ENCODE peak calls at places on chromosomes 6 and 20, in ten cellular contexts. D, J, V, C, S, W, N, T, I and A are unnamed samples.

GRCh38 chr20:33839591-33839990 is 28.4 kb downstream of the CHMP4B start:
- DNase-seq in T (no peak), C (peak; percentile 79), S (no peak), W (no peak), V (no peak), N (peak; percentile 75), D (no peak), J (no peak), I (no peak), A (no peak)

GRCh38 chr6:150568560-150568959 is 31.1 kb upstream of the PLEKHG1 start:
- DNase-seq in C (no peak), S (no peak), D (no peak), N (no peak), I (no peak), T (peak; percentile 29), W (no peak), V (no peak), J (no peak), A (no peak)

GRCh38 chr20:58293453-58293852 is 16.1 kb upstream of the RAB22A start:
- DNase-seq in J (no peak), V (no peak), C (no peak), I (peak; percentile 70), D (no peak), W (no peak), S (no peak), N (no peak), T (peak; percentile 28), A (no peak)

GRCh38 chr6:42572523-42572922 is 8.7 kb downstream of the UBR2 start:
- DNase-seq in V (no peak), T (no peak), J (no peak), S (no peak), D (no peak), W (no peak), N (no peak), C (no peak), I (no peak), A (no peak)

GRCh38 chr6:4179960-4180652 is 44.7 kb upstream of the ECI2 start:
- DNase-seq in N (no peak), J (no peak), V (no peak), D (no peak), S (no peak), C (no peak), I (no peak), T (no peak), W (no peak), A (peak; percentile 21)

GRCh38 chr20:6055981-6056569 is 2.2 kb upstream of the LRRN4 start:
- DNase-seq in S (peak; percentile 40), T (no peak), C (no peak), J (no peak), W (no peak), D (no peak), V (no peak), N (no peak), I (no peak), A (no peak)

GRCh38 chr6:139547082-139547776 is 172.8 kb upstream of the CITED2 start:
- DNase-seq in V (no peak), S (peak; percentile 35), T (no peak), D (no peak), C (no peak), I (no peak), N (no peak), W (no peak), J (no peak), A (no peak)

GRCh38 chr6:144661101-144661806 is 376.1 kb downstream of the UTRN start:
- DNase-seq in C (no peak), J (no peak), I (peak; percentile 39), T (peak; percentile 93), V (no peak), S (no peak), N (no peak), D (no peak), W (no peak), A (no peak)

GRCh38 chr6:161549977-161550655 is 276.3 kb upstream of the AGPAT4 start:
- DNase-seq in W (no peak), J (no peak), N (no peak), D (no peak), S (no peak), C (no peak), V (no peak), I (no peak), T (peak; percentile 30), A (no peak)

GRCh38 chr20:32839227-32839981 is 19.3 kb upstream of the EFCAB8 start:
- DNase-seq in S (no peak), J (no peak), N (no peak), T (no peak), W (no peak), I (no peak), C (no peak), V (no peak), D (no peak), A (no peak)

GRCh38 chr20:1629321-1629720 is 9.5 kb upstream of the SIRPB1 start:
- DNase-seq in W (no peak), V (no peak), D (no peak), T (no peak), I (no peak), J (no peak), N (no peak), S (no peak), C (no peak), A (no peak)

GRCh38 chr20:1631309-1632227 is 11.8 kb upstream of the SIRPB1 start:
- DNase-seq in V (no peak), W (no peak), N (no peak), T (no peak), J (no peak), C (no peak), S (no peak), I (no peak), D (no peak), A (no peak)

GRCh38 chr20:1630186-1630585 is 10.4 kb upstream of the SIRPB1 start:
- DNase-seq in T (no peak), J (no peak), N (no peak), V (no peak), D (no peak), W (no peak), C (no peak), S (no peak), I (no peak), A (no peak)

GRCh38 chr20:1626528-1627192 is 6.9 kb upstream of the SIRPB1 start:
- DNase-seq in V (no peak), D (no peak), J (no peak), W (no peak), I (no peak), N (no peak), S (no peak), T (no peak), C (no peak), A (no peak)

DNA sequence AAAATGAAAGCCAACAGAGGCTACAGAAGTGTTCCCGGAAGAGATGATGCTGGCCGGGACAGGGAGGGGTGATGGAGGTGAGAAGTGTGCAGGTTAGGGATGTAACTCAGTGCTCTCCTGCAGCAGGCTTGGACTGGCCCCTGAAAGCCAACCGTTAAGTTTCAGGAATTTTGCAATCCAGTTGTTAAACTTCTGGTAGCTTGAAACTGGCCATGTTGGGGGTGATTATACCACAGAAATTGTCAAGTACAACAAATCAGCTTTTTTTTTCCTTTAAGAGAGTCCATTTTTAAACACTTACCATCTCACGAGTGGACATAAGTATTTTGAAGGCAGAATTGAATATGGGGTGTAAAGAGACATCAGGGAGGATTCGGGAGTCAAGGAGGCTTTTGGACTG is 8.8 kb upstream of the SIRPB1 start:
- DNase-seq in I (no peak), C (no peak), N (no peak), D (no peak), W (no peak), J (no peak), V (no peak), S (no peak), T (no peak), A (no peak)
- H3K4me1 ChIP-seq in I (no peaks in the 10 kb centered on the region), C (no peaks in the 10 kb centered on the region), N (no peaks in the 10 kb centered on the region), D (peaks cover 38% of the 10 kb centered on the region), W (no peaks in the 10 kb centered on the region), J (no peaks in the 10 kb centered on the region), V (no peaks in the 10 kb centered on the region), S (peaks cover 2% of the 10 kb centered on the region), T (peaks cover 4% of the 10 kb centered on the region), A (no peaks in the 10 kb centered on the region)

GRCh38 chr20:56229821-56230220 is 18.7 kb upstream of the MC3R start:
- DNase-seq in V (no peak), D (no peak), T (no peak), J (no peak), C (no peak), N (no peak), S (no peak), W (no peak), I (no peak), A (no peak)
- H3K9me3 ChIP-seq in V (no peaks in the 10 kb centered on the region), D (no peaks in the 10 kb centered on the region), T (peaks cover 15% of the 10 kb centered on the region), J (peaks cover 8% of the 10 kb centered on the region), C (no peaks in the 10 kb centered on the region), N (no peaks in the 10 kb centered on the region), S (peaks cover 21% of the 10 kb centered on the region), W (no peaks in the 10 kb centered on the region), I (no peaks in the 10 kb centered on the region), A (no peaks in the 10 kb centered on the region)

GRCh38 chr20:36856691-36857635 is 19.0 kb upstream of the TLDC2 start:
- DNase-seq in J (no peak), S (peak; percentile 81), W (no peak), N (no peak), V (no peak), C (peak; percentile 39), I (no peak), T (no peak), D (no peak), A (no peak)
- H3K4me1 ChIP-seq in J (peaks cover 97% of the 10 kb centered on the region), S (peaks cover 56% of the 10 kb centered on the region), W (peaks cover 35% of the 10 kb centered on the region), N (peaks cover 37% of the 10 kb centered on the region), V (peaks cover 77% of the 10 kb centered on the region), C (peaks cover 92% of the 10 kb centered on the region), I (peaks cover 12% of the 10 kb centered on the region), T (peaks cover 31% of the 10 kb centered on the region), D (peaks cover 17% of the 10 kb centered on the region), A (peaks cover 47% of the 10 kb centered on the region)

GRCh38 chr20:49282584-49283171 is 4.8 kb upstream of the ZNFX1 start:
- DNase-seq in D (no peak), V (no peak), I (peak; percentile 70), T (no peak), C (no peak), S (peak; percentile 15), J (no peak), W (no peak), N (no peak), A (no peak)
- H3K9me3 ChIP-seq in D (peaks cover 73% of the 10 kb centered on the region), V (no peaks in the 10 kb centered on the region), I (no peaks in the 10 kb centered on the region), T (no peaks in the 10 kb centered on the region), C (peaks cover 36% of the 10 kb centered on the region), S (peaks cover 30% of the 10 kb centered on the region), J (peaks cover 40% of the 10 kb centered on the region), W (peaks cover 4% of the 10 kb centered on the region), N (no peaks in the 10 kb centered on the region), A (no peaks in the 10 kb centered on the region)

GRCh38 chr6:71391126-71391525 is 102.5 kb downstream of the OGFRL1 start:
- DNase-seq in D (no peak), N (no peak), W (no peak), C (no peak), V (no peak), S (no peak), I (no peak), T (no peak), J (no peak), A (no peak)
- H3K4me1 ChIP-seq in D (no peaks in the 10 kb centered on the region), N (peaks cover 37% of the 10 kb centered on the region), W (peaks cover 4% of the 10 kb centered on the region), C (peaks cover 31% of the 10 kb centered on the region), V (peaks cover 23% of the 10 kb centered on the region), S (peaks cover 6% of the 10 kb centered on the region), I (peaks cover 14% of the 10 kb centered on the region), T (no peaks in the 10 kb centered on the region), J (peaks cover 59% of the 10 kb centered on the region), A (peaks cover 47% of the 10 kb centered on the region)